ENCODE peak calls at places on chromosomes 1 and 21, in seven cellular contexts. S is epithelial cell of esophagus, I is IMR-90, O is H54, C is fibroblast of mammary gland, R is choroid plexus epithelial cell, V is colonic mucosa. N is an unnamed sample.

GRCh38 chr21:33206771-33207290 is 22.9 kb upstream of the IFNAR2 start:
- DNase-seq in S (no peak), O (no peak), C (no peak), V (no peak), R (no peak), I (no peak), N (no peak)

GRCh38 chr1:47995306-47996050 is 1.7 kb downstream of the TRABD2B start:
- DNase-seq in R (no peak), C (no peak), S (peak; percentile 84), I (no peak), V (no peak), O (no peak), N (no peak)

GRCh38 chr1:117828206-117828605 is 101.2 kb downstream of the GDAP2 start:
- DNase-seq in O (no peak), C (peak; percentile 92), R (peak; percentile 82), I (peak; percentile 82), S (peak; percentile 30), V (peak; percentile 29), N (no peak)

GRCh38 chr1:108858541-108858940 is 1.6 kb upstream of the AKNAD1 start:
- DNase-seq in R (no peak), V (no peak), C (no peak), O (no peak), I (no peak), S (no peak), N (no peak)

GRCh38 chr1:181152892-181153633 is 64.6 kb downstream of the IER5 start:
- DNase-seq in I (peak; percentile 94), V (peak; percentile 56), O (no peak), S (no peak), C (peak; percentile 77), R (peak; percentile 92), N (no peak)

GRCh38 chr1:36839485-36839884 is 194.8 kb downstream of the GRIK3 start:
- DNase-seq in I (no peak), O (no peak), S (no peak), C (no peak), R (no peak), V (no peak), N (no peak)

GRCh38 chr1:164576311-164577271 is 17.6 kb downstream of the PBX1 start:
- DNase-seq in V (no peak), S (peak; percentile 56), R (peak; percentile 88), C (peak; percentile 89), O (no peak), I (peak; percentile 88), N (no peak)

GRCh38 chr1:182984621-182985020 is 31.7 kb upstream of the SHCBP1L start:
- DNase-seq in V (no peak), S (no peak), R (no peak), C (peak; percentile 48), I (no peak), O (no peak), N (no peak)

GRCh38 chr1:54543729-54544496 is 4.1 kb upstream of the ACOT11 start:
- DNase-seq in R (peak; percentile 78), V (no peak), C (peak; percentile 27), I (peak; percentile 84), S (peak; percentile 57), O (no peak), N (no peak)

GRCh38 chr21:45603481-45603880 is 40.0 kb upstream of the PCBP3 start:
- DNase-seq in O (no peak), C (no peak), V (no peak), R (no peak), I (no peak), S (no peak), N (no peak)

GRCh38 chr1:165871311-165872067 is 44.1 kb downstream of the UCK2 start:
- DNase-seq in V (peak; percentile 82), C (peak; percentile 53), O (no peak), R (peak; percentile 70), S (peak; percentile 46), I (peak; percentile 54), N (peak; percentile 46)

GRCh38 chr1:11380500-11380899 is 98.5 kb upstream of the DISP3 start:
- DNase-seq in O (no peak), C (no peak), I (no peak), V (no peak), S (no peak), R (no peak), N (no peak)

GRCh38 chr21:38815060-38815405 is 9.3 kb downstream of the ETS2 start:
- DNase-seq in O (peak; percentile 50), C (peak; percentile 65), R (peak; percentile 64), I (peak; percentile 95), V (no peak), S (peak; percentile 85), N (no peak)

GRCh38 chr1:227299238-227299637 is 19.1 kb downstream of the CDC42BPA start:
- DNase-seq in R (peak; percentile 74), S (peak; percentile 68), C (peak; percentile 34), I (peak; percentile 61), V (no peak), O (no peak), N (no peak)

GRCh38 chr1:110485725-110486124 is 33.2 kb downstream of the KCNA10 start:
- DNase-seq in S (no peak), R (no peak), C (no peak), O (no peak), V (no peak), I (no peak), N (no peak)

GRCh38 chr1:2231667-2232254 is 3.6 kb downstream of the SKI start:
- DNase-seq in R (peak; percentile 90), I (peak; percentile 81), C (peak; percentile 78), O (no peak), S (peak; percentile 88), V (peak; percentile 85), N (peak; percentile 85)

GRCh38 chr21:38740131-38740530 is 65.6 kb upstream of the ETS2 start:
- DNase-seq in R (no peak), C (no peak), I (peak; percentile 33), S (no peak), O (no peak), V (no peak), N (no peak)

GRCh38 chr21:36291509-36291908 is 28.5 kb upstream of the MORC3 start:
- DNase-seq in I (no peak), R (no peak), S (no peak), O (no peak), C (no peak), V (no peak), N (no peak)

GRCh38 chr1:11948822-11949458 is 14.4 kb downstream of the PLOD1 start:
- DNase-seq in I (peak; percentile 26), O (no peak), C (peak; percentile 41), V (no peak), S (peak; percentile 36), R (no peak), N (no peak)

GRCh38 chr21:34054259-34054658 is 19.1 kb upstream of the MRPS6 start:
- DNase-seq in R (no peak), O (no peak), V (peak; percentile 46), I (no peak), C (no peak), S (no peak), N (no peak)

GRCh38 chr1:11550664-11551283 is 71.8 kb downstream of the DISP3 start:
- DNase-seq in O (no peak), C (peak; percentile 69), R (peak; percentile 83), V (peak; percentile 50), S (peak; percentile 85), I (peak; percentile 72), N (no peak)

GRCh38 chr1:168321945-168322344 is 41.3 kb downstream of the TBX19 start:
- DNase-seq in S (peak; percentile 70), C (peak; percentile 59), V (no peak), R (peak; percentile 77), I (peak; percentile 41), O (no peak), N (no peak)

GRCh38 chr1:169892176-169892818 is 1.4 kb downstream of the SCYL3 start:
- DNase-seq in S (no peak), R (no peak), V (no peak), C (no peak), I (no peak), O (no peak), N (no peak)

GRCh38 chr1:243234978-243235657 is 20.0 kb downstream of the CEP170 start:
- DNase-seq in R (peak; percentile 70), O (no peak), V (no peak), I (peak; percentile 79), C (peak; percentile 74), S (no peak), N (no peak)

GRCh38 chr1:115445090-115445489 is 107.0 kb upstream of the NGF start:
- DNase-seq in I (no peak), R (no peak), O (no peak), S (no peak), C (no peak), V (no peak), N (no peak)

GRCh38 chr1:1370771-1371300 is 4.2 kb downstream of the AURKAIP1 start:
- DNase-seq in I (no peak), R (no peak), C (no peak), S (no peak), O (no peak), V (no peak), N (no peak)

GRCh38 chr1:30928171-30928570 is 19.6 kb upstream of the SDC3 start:
- DNase-seq in V (no peak), R (no peak), S (no peak), C (no peak), I (no peak), O (no peak), N (no peak)

GRCh38 chr21:45864436-45864835 is 117.1 kb upstream of the COL6A1 start:
- DNase-seq in V (no peak), O (no peak), I (peak; percentile 53), S (no peak), R (no peak), C (peak; percentile 53), N (no peak)

GRCh38 chr1:30616759-30617158 is 106.6 kb downstream of the MATN1 start:
- DNase-seq in S (no peak), O (no peak), V (no peak), R (no peak), I (no peak), C (no peak), N (no peak)

GRCh38 chr1:51266181-51266580 is 30.1 kb downstream of the RNF11 start:
- DNase-seq in C (no peak), I (no peak), V (no peak), O (no peak), R (no peak), S (no peak), N (no peak)

GRCh38 chr1:159848316-159848715 is 14.1 kb downstream of the VSIG8 start:
- DNase-seq in R (no peak), S (no peak), O (no peak), C (no peak), V (no peak), I (no peak), N (no peak)

GRCh38 chr1:156420209-156421061 is 51.4 kb downstream of the RHBG start:
- DNase-seq in R (no peak), O (no peak), I (no peak), V (no peak), C (no peak), S (no peak), N (peak; percentile 17)

GRCh38 chr21:43908167-43908566 is 43.1 kb downstream of the AGPAT3 start:
- DNase-seq in R (no peak), V (no peak), O (no peak), C (no peak), S (no peak), I (no peak), N (no peak)